ENCODE peak calls at places on chromosome 4, in four cellular contexts. A is mesendoderm; B is CD4-positive, alpha-beta T cell; Q is heart right ventricle. G is an unnamed sample.

GRCh38 chr4:138967313-138967712 is 48.3 kb upstream of the NOCT start:
- DNase-seq in Q (no peak), A (no peak), B (no peak), G (no peak)

GRCh38 chr4:961651-962230 is 11.6 kb downstream of the DGKQ start:
- DNase-seq in Q (no peak), A (no peak), B (no peak), G (peak)

GRCh38 chr4:23962462-23962861 is 72.6 kb upstream of the PPARGC1A start:
- DNase-seq in Q (no peak), B (no peak), A (no peak), G (no peak)

GRCh38 chr4:104418313-104418712 is 76.4 kb downstream of the CXXC4 start:
- DNase-seq in A (no peak), B (no peak), Q (no peak), G (no peak)

GRCh38 chr4:55116450-55116849 is 8.9 kb downstream of the KDR start:
- DNase-seq in Q (no peak), B (no peak), A (peak), G (no peak)

GRCh38 chr4:56958111-56958517 is 19.3 kb downstream of the NOA1 start:
- DNase-seq in Q (peak), B (no peak), A (no peak), G (peak)

GRCh38 chr4:104064650-104065577 is 345.1 kb upstream of the TACR3 start:
- DNase-seq in B (no peak), A (peak), Q (peak), G (peak)

GRCh38 chr4:84401669-84402068 is 97.4 kb downstream of the NKX6-1 start:
- DNase-seq in Q (no peak), A (no peak), B (no peak), G (no peak)

GRCh38 chr4:176844448-176844847 is 51.7 kb upstream of the VEGFC start:
- DNase-seq in B (no peak), A (no peak), Q (no peak), G (no peak)

GRCh38 chr4:147312376-147313046 is 168.4 kb upstream of the EDNRA start:
- DNase-seq in Q (no peak), B (no peak), A (peak), G (no peak)

GRCh38 chr4:170198742-170199141 is 109.0 kb upstream of the AADAT start:
- DNase-seq in A (peak), B (no peak), Q (no peak), G (no peak)

GRCh38 chr4:163350672-163351071 is 7.0 kb downstream of the NPY5R start:
- DNase-seq in B (no peak), Q (no peak), A (no peak), G (no peak)

GRCh38 chr4:118765399-118765798 is 70.5 kb downstream of the SEC24D start:
- DNase-seq in B (no peak), A (no peak), Q (no peak), G (no peak)

GRCh38 chr4:126777649-126778048 is 855.1 kb upstream of the INTU start:
- DNase-seq in B (no peak), Q (no peak), A (no peak), G (no peak)

GRCh38 chr4:150816491-150816890 is 198.6 kb downstream of the LRBA start:
- DNase-seq in A (no peak), B (no peak), Q (no peak), G (no peak)

GRCh38 chr4:88017516-88018302 is 10.3 kb downstream of the PKD2 start:
- DNase-seq in Q (no peak), A (no peak), B (no peak), G (no peak)

GRCh38 chr4:3371581-3372001 is 70.2 kb upstream of the HGFAC start:
- DNase-seq in A (peak), B (no peak), Q (no peak), G (no peak)

GRCh38 chr4:40247350-40247749 is 50.5 kb downstream of the RHOH start:
- DNase-seq in Q (no peak), B (peak), A (no peak), G (no peak)

GRCh38 chr4:177246636-177247584 is 62.8 kb upstream of the NEIL3 start:
- DNase-seq in Q (no peak), A (no peak), B (no peak), G (no peak)

GRCh38 chr4:48388504-48389154 is 47.3 kb downstream of the SLAIN2 start:
- DNase-seq in A (peak), Q (no peak), B (no peak), G (no peak)

GRCh38 chr4:124717101-124717500 is 4.6 kb upstream of the ANKRD50 start:
- DNase-seq in B (no peak), A (no peak), Q (no peak), G (no peak)
- H3K27ac ChIP-seq in B (no peak), A (no peak), Q (no peak), G (no peak)

GRCh38 chr4:173247316-173247715 is 78.7 kb downstream of the GALNT7 start:
- DNase-seq in B (no peak), A (no peak), Q (no peak), G (no peak)

GRCh38 chr4:173243917-173244658 is 75.5 kb downstream of the GALNT7 start:
- DNase-seq in Q (no peak), B (no peak), A (no peak), G (no peak)

GRCh38 chr4:173246719-173247118 is 78.1 kb downstream of the GALNT7 start:
- DNase-seq in B (no peak), Q (no peak), A (no peak), G (no peak)

GRCh38 chr4:173252024-173252935 is 81.9 kb downstream of the HMGB2 start:
- DNase-seq in B (no peak), Q (no peak), A (peak), G (peak)

DNA sequence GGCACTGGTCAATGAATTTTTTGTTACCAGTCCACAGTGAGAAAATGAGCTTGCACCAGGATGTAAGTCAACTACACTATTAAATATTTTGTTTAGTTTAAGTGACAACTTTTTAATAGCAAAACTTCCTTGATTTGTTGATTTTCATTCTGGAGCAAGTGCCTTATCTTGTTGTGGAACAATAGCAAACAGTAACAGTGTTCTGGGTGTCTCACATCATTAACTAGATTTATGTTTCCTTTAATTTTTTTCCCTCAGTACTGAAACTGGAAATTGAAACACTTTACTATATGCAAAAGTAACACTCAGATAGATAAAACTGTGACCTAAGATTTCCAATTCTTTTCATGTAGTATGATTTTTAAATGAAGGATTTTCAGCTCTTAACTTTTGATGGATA is 80.1 kb downstream of the GALNT7 start:
- DNase-seq in B (no peak), A (no peak), Q (no peak), G (no peak)
- H3K27ac ChIP-seq in B (no peak), A (no peak), Q (no peak), G (no peak)

GRCh38 chr4:123640824-123641223 is 244.2 kb downstream of the SPRY1 start:
- DNase-seq in B (no peak), Q (no peak), A (no peak), G (no peak)

GRCh38 chr4:123638834-123639233 is 242.2 kb downstream of the SPRY1 start:
- DNase-seq in B (no peak), A (no peak), Q (no peak), G (no peak)

GRCh38 chr4:123643691-123644090 is 247.1 kb downstream of the SPRY1 start:
- DNase-seq in Q (no peak), B (no peak), A (no peak), G (no peak)

GRCh38 chr4:123640271-123640670 is 243.7 kb downstream of the SPRY1 start:
- DNase-seq in A (no peak), B (no peak), Q (no peak), G (no peak)
- H3K27ac ChIP-seq in A (no peak), B (no peak), Q (no peak), G (no peak)

GRCh38 chr4:65805936-65806335 is 135.6 kb upstream of the EPHA5 start:
- DNase-seq in B (no peak), A (no peak), Q (no peak), G (no peak)
- H3K27ac ChIP-seq in B (no peak), A (no peak), Q (no peak), G (no peak)

GRCh38 chr4:111404673-111405072 is 740.6 kb upstream of the FAM241A start:
- DNase-seq in Q (no peak), A (no peak), B (no peak), G (no peak)

GRCh38 chr4:111400736-111401135 is 744.5 kb upstream of the FAM241A start:
- DNase-seq in Q (no peak), B (no peak), A (no peak), G (no peak)

GRCh38 chr4:111398906-111399330 is 746.3 kb upstream of the FAM241A start:
- DNase-seq in A (no peak), B (no peak), Q (no peak), G (no peak)

GRCh38 chr4:111399523-111400135 is 745.6 kb upstream of the FAM241A start:
- DNase-seq in A (no peak), B (no peak), Q (peak), G (no peak)
- H3K27ac ChIP-seq in A (no peak), B (no peak), Q (no peak), G (no peak)